ENCODE peak calls at places on chromosomes 5 and 9, in seven cellular contexts. U is MM.1S, E is right atrium auricular region, Y is fibroblast of lung, I is GM23338, J is PC-3, C is prostate gland. M is an unnamed sample. For H3K4me1, the result is how much of the 10 kb centered on the place peaks cover.

GRCh38 chr5:153584561-153585359 is 94.3 kb downstream of the GRIA1 start:
- DNase-seq in U (no peak), E (no peak), Y (peak), I (no peak), J (no peak), C (no peak), M (peak)

GRCh38 chr5:4722886-4723285 is 417.2 kb upstream of the ADAMTS16 start:
- DNase-seq in U (no peak), E (no peak), Y (no peak), I (no peak), J (no peak), C (no peak), M (no peak)

GRCh38 chr9:138096192-138096845 is 218.7 kb downstream of the CACNA1B start:
- DNase-seq in U (no peak), E (no peak), Y (no peak), I (no peak), J (no peak), C (no peak), M (peak)

GRCh38 chr5:92864591-92864990 is 716.4 kb downstream of the NR2F1-AS1 start:
- DNase-seq in U (no peak), E (no peak), Y (no peak), I (no peak), J (no peak), C (no peak), M (no peak)

GRCh38 chr5:95519681-95520080 is 35.1 kb downstream of the SKIC3 start:
- DNase-seq in U (no peak), E (no peak), Y (no peak), I (no peak), J (no peak), C (no peak), M (no peak)

GRCh38 chr5:12023614-12024241 is 119.5 kb upstream of the CTNND2 start:
- DNase-seq in U (peak), E (no peak), Y (peak), I (peak), J (peak), C (no peak), M (no peak)

GRCh38 chr9:534886-535285 is 306.6 kb upstream of the DMRT1 start:
- DNase-seq in U (no peak), E (no peak), Y (no peak), I (no peak), J (peak), C (peak), M (no peak)

GRCh38 chr5:37810311-37810710 is 29.5 kb downstream of the GDNF start:
- DNase-seq in U (no peak), E (no peak), Y (no peak), I (no peak), J (peak), C (no peak), M (no peak)

GRCh38 chr9:68546596-68547390 is 6.1 kb upstream of the TMEM252 start:
- DNase-seq in U (peak), E (no peak), Y (peak), I (no peak), J (no peak), C (no peak), M (no peak)

GRCh38 chr9:13431137-13431536 is 151.6 kb upstream of the MPDZ start:
- DNase-seq in U (no peak), E (no peak), Y (no peak), I (peak), J (no peak), C (no peak), M (no peak)

GRCh38 chr9:106963684-106964083 is 100.7 kb downstream of the ZNF462 start:
- DNase-seq in U (no peak), E (no peak), Y (no peak), I (no peak), J (no peak), C (no peak), M (no peak)

GRCh38 chr9:106960238-106960637 is 97.3 kb downstream of the ZNF462 start:
- DNase-seq in U (no peak), E (no peak), Y (no peak), I (no peak), J (no peak), C (no peak), M (no peak)

GRCh38 chr9:106962105-106962504 is 99.1 kb downstream of the ZNF462 start:
- DNase-seq in U (no peak), E (no peak), Y (no peak), I (no peak), J (no peak), C (no peak), M (no peak)

GRCh38 chr9:106962615-106963363 is 99.8 kb downstream of the ZNF462 start:
- DNase-seq in U (no peak), E (peak), Y (no peak), I (no peak), J (no peak), C (no peak), M (no peak)

GRCh38 chr9:106961623-106962022 is 98.7 kb downstream of the ZNF462 start:
- DNase-seq in U (no peak), E (no peak), Y (peak), I (no peak), J (peak), C (no peak), M (no peak)
- H3K4me1 ChIP-seq in U (under half), E (under half), Y (under half), I (under half), J (half or more), C (under half), M (under half)

DNA sequence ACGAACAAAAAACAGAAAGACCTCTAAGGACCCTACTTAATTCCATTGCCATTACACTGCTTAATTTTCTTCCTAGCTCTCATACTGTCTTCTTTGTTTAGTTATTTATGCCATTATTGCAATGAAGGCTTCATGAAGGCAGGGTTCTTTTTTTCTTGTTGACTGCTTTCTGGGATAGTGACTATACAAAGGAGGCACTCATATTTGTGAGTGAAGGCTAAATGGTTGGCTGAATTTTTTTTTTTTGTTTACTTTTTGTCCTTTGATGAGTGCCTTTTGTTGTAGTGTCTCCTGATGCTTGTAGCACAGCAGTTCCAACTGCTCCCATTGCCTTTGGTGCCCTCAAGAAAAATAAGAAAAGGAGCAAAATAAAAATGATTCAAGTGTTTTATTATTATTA is 17.8 kb downstream of the CTNNA1 start:
- DNase-seq in U (no peak), E (no peak), Y (no peak), I (no peak), J (no peak), C (no peak), M (no peak)
- H3K27ac ChIP-seq in U (no peak), E (no peak), Y (no peak), I (no peak), J (no peak), C (no peak), M (no peak)

GRCh38 chr5:172877496-172878260 is 43.6 kb downstream of the ERGIC1 start:
- DNase-seq in U (no peak), E (no peak), Y (no peak), I (no peak), J (no peak), C (no peak), M (no peak)
- H3K4me1 ChIP-seq in U (under half), E (under half), Y (under half), I (under half), J (under half), C (under half), M (under half)

DNA sequence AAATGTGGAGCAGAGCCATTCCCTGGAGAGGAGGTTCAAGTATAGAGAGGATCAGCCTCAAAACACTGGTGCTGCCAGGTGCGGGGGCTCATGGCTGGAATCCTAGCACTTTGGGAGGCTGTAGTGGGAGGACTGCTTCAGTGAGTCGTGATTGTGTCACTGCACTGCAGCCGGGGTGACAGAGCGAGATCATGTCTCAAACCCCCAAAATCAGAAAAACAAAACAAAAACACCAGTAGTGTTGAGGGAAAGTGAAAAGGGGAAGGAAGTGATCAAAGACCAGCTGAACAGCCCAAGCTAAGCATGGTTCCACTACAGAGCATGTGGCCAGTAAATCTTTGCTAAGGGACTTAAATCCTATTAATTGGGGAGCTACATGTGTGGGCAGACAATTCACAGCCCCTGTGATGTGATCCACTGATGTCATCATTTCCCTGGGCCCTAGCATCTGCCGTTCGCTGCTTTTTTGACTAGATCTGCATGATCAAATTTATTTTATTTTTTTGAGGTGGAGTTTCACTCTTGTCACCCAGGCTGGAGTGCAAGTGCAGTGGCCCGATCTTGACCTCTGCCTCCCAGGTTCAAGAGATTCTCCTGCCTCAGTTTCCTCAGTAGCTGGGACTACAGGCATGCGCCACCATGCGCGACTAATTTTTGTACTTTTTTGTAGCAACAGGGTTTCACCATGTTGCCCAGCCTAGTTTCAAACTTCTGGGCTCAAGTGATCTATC is 2.7 kb upstream of the PCBD2 start:
- DNase-seq in U (no peak), E (no peak), Y (no peak), I (no peak), J (peak), C (no peak), M (no peak)
- H3K27ac ChIP-seq in U (peak), E (no peak), Y (no peak), I (no peak), J (no peak), C (no peak), M (no peak)

GRCh38 chr9:96411129-96411820 is 6.9 kb downstream of the ZNF367 start:
- DNase-seq in U (no peak), E (no peak), Y (no peak), I (no peak), J (no peak), C (no peak), M (no peak)

GRCh38 chr9:96417051-96417586 is 1.1 kb downstream of the ZNF367 start:
- DNase-seq in U (peak), E (peak), Y (peak), I (peak), J (peak), C (peak), M (peak)

GRCh38 chr9:96408409-96409280 is 9.5 kb downstream of the ZNF367 start:
- DNase-seq in U (no peak), E (no peak), Y (no peak), I (no peak), J (no peak), C (no peak), M (no peak)

GRCh38 chr9:96413312-96414221 is 4.6 kb downstream of the ZNF367 start:
- DNase-seq in U (no peak), E (no peak), Y (peak), I (no peak), J (no peak), C (no peak), M (no peak)

GRCh38 chr9:96412174-96412913 is 5.8 kb downstream of the ZNF367 start:
- DNase-seq in U (no peak), E (no peak), Y (no peak), I (no peak), J (no peak), C (no peak), M (no peak)
- H3K4me1 ChIP-seq in U (under half), E (under half), Y (under half), I (under half), J (under half), C (under half), M (under half)

DNA sequence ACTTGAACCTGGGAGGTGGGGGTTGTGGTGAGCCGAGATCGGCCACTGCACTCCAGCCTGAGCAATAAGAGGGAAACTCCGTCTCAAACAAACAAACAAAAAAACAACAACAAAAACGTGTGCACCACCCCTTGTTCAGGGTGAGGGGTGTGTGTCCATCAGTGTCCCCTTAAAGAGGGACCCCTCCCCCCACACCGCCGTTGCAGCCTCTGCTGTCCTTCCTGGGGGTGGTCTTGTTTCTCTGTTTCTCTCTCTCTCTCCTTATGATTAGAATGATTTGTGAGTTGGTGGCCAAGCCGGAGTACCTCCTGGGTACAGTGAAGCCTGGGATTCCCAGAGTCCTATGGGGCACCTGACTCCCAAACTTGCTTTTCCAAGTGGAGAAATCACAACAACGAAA is 49.6 kb downstream of the RGS3 start:
- DNase-seq in U (no peak), E (no peak), Y (no peak), I (no peak), J (no peak), C (no peak), M (no peak)
- H3K27ac ChIP-seq in U (no peak), E (no peak), Y (no peak), I (no peak), J (no peak), C (no peak), M (no peak)

M was measured in upper lobe of right lung.